ENCODE peak calls at places on chromosomes 6 and 20, in four cellular contexts. S, R, X and Q are unnamed samples.
A peak's percentile ranks its signal among the peaks of the same experiment; 100 is the strongest.

GRCh38 chr6:79813854-79814477 is 133.4 kb downstream of the ELOVL4 start:
- DNase-seq in R (peak; percentile 52), X (no peak), S (no peak), Q (peak; percentile 87)

GRCh38 chr6:11616200-11616611 is 78.7 kb downstream of the TMEM170B start:
- DNase-seq in X (no peak), R (no peak), S (no peak), Q (no peak)

GRCh38 chr6:82511546-82511945 is 147.9 kb downstream of the TPBG start:
- DNase-seq in R (no peak), S (no peak), X (no peak), Q (no peak)

GRCh38 chr6:88881451-88881850 is 82.0 kb downstream of the RNGTT start:
- DNase-seq in R (no peak), X (no peak), S (no peak), Q (no peak)

GRCh38 chr6:38185752-38186151 is 366.2 kb downstream of the ZFAND3 start:
- DNase-seq in S (no peak), X (no peak), R (no peak), Q (no peak)

GRCh38 chr6:81909162-81909561 is 156.7 kb upstream of the TENT5A start:
- DNase-seq in R (no peak), S (no peak), X (no peak), Q (no peak)

GRCh38 chr6:31007694-31008093 is 2.6 kb upstream of the MUC22 start:
- DNase-seq in X (no peak), R (no peak), S (no peak), Q (no peak)

GRCh38 chr20:50787181-50787580 is 7.7 kb upstream of the BCAS4 start:
- DNase-seq in S (no peak), X (no peak), R (no peak), Q (no peak)

GRCh38 chr6:107075951-107076381 is 39.3 kb downstream of the BEND3 start:
- DNase-seq in R (no peak), X (no peak), S (no peak), Q (no peak)

GRCh38 chr6:15796844-15797243 is 134.0 kb upstream of the DTNBP1 start:
- DNase-seq in X (no peak), R (no peak), S (no peak), Q (no peak)

GRCh38 chr6:118382126-118382525 is 166.0 kb upstream of the PLN start:
- DNase-seq in X (no peak), R (no peak), S (no peak), Q (no peak)

GRCh38 chr6:118383924-118384323 is 164.2 kb upstream of the PLN start:
- DNase-seq in R (no peak), X (no peak), S (no peak), Q (no peak)

GRCh38 chr6:118391086-118391485 is 157.0 kb upstream of the PLN start:
- DNase-seq in R (no peak), S (no peak), X (no peak), Q (no peak)

GRCh38 chr6:118387921-118388701 is 160.0 kb upstream of the PLN start:
- DNase-seq in S (no peak), R (no peak), X (no peak), Q (no peak)

GRCh38 chr6:118386975-118387374 is 161.1 kb upstream of the PLN start:
- DNase-seq in R (no peak), X (no peak), S (no peak), Q (no peak)
- TF ChIP-seq CTCF in R (no peak), X (no peak), S (no peak), Q (no peak)

DNA sequence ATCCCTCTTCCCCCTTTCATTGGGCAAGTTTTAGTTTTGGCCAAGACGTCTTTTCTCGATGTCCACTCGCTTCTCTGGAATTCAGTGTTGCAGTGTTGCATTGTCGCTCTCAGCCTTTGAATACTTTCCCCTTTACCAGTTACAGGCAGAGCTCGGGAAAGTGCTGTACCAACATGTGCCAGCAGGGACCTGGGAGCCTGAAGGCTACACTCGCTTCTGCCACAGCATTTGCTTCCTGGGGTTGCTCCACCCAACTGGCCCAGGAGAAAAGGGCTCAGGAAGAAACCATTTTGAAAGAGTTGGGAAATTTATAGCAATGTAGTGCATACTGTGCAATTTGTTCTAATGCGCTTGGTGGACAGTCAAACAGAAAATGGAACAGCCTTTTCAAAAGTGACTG is 78.6 kb downstream of the LINC00237 start:
- DNase-seq in S (no peak), R (no peak), X (no peak), Q (no peak)
- TF ChIP-seq CTCF in S (peak; percentile 34), R (no peak), X (no peak), Q (no peak)

DNA sequence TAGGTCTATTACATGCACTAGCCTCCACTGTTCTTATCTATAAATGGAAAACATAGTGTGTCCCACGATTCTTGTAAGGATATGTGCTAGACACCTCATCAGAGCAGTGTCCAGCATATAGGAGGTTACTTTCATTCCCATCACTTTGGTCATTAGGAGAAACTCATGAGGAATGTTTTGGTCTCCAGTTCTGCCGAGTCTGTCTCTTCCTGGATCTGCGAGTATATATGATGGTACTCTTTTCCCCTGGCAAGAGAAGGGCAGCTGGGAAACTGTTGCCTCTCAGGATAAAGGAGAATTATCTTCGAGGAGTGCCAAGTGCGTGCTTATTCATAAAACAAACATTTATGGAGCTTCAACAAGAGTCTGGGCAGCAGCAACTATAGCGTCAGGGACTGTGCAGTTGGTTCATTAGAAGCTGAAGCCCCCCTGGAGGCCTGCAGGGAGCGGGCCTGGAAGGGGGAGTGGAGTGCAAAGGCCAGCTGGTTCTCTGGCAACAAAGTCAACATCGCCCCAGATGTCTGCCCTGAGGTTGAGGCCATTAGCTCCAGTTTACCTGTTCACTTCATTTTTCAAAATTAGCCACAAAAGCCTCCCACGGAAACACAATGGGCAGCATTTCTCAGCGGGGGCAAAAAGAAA is 811.9 kb downstream of the MAFB start:
- DNase-seq in S (no peak), X (no peak), R (no peak), Q (no peak)
- TF ChIP-seq CTCF in S (no peak), X (no peak), R (no peak), Q (no peak)

GRCh38 chr6:42403831-42404230 is 47.9 kb downstream of the TRERF1 start:
- DNase-seq in S (no peak), R (no peak), X (no peak), Q (no peak)

GRCh38 chr6:42404494-42404893 is 47.2 kb downstream of the TRERF1 start:
- DNase-seq in S (no peak), X (no peak), R (no peak), Q (peak; percentile 65)

GRCh38 chr6:42405025-42405424 is 46.7 kb downstream of the TRERF1 start:
- DNase-seq in X (no peak), R (no peak), S (no peak), Q (no peak)

GRCh38 chr6:42402184-42402583 is 49.5 kb downstream of the TRERF1 start:
- DNase-seq in R (no peak), X (no peak), S (peak; percentile 58), Q (peak; percentile 84)

DNA sequence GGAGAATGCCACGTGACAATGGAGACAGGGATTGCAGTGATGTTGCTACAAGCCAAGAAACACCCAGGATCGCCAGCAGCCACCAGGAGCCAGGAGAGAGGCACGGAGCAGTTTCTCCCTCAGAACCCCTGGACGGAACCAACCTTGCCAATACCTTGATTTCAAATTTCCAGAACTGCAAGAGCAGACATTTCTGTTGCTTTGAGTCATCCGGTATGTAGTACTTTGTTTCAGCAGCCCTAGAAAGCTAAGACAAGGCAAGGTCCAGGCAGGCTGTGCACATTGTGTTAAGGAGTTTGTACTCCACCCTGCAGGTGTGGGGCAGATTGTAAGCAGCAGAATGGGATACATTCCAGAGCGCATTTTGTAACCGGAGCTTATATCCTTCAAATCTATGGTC is 48.3 kb downstream of the TRERF1 start:
- DNase-seq in S (no peak), R (no peak), X (no peak), Q (no peak)
- TF ChIP-seq CTCF in S (no peak), R (no peak), X (no peak), Q (no peak)

GRCh38 chr6:148700047-148700712 is 46.6 kb upstream of the UST start:
- DNase-seq in R (no peak), S (no peak), X (no peak), Q (no peak)

GRCh38 chr6:148700713-148701392 is 46.0 kb upstream of the UST start:
- DNase-seq in X (no peak), R (no peak), S (no peak), Q (peak; percentile 14)

GRCh38 chr6:148704539-148704938 is 42.3 kb upstream of the UST start:
- DNase-seq in X (no peak), R (no peak), S (no peak), Q (no peak)

GRCh38 chr6:148698671-148699180 is 48.1 kb upstream of the UST start:
- DNase-seq in S (no peak), R (no peak), X (no peak), Q (no peak)

DNA sequence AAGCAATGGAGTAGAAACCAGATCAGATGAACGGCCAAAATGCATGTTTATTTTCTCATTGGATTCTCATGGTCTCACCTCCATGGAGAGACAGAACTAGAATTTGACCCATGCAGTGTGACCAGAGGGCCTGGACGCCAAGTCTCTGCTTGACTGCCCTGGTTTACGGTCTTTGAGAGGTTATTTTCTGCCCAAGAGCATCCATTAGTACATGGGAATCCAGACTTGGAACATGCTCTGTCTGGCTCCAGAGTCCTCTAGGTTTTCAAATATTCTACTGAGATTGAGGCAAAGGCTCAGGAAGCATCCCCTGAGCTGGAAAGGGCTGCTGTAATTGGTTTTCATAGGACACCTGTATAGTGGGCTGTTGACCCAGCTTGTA is 45.4 kb upstream of the UST start:
- DNase-seq in R (no peak), X (no peak), S (no peak), Q (no peak)
- TF ChIP-seq CTCF in R (no peak), X (no peak), S (no peak), Q (no peak)

DNA sequence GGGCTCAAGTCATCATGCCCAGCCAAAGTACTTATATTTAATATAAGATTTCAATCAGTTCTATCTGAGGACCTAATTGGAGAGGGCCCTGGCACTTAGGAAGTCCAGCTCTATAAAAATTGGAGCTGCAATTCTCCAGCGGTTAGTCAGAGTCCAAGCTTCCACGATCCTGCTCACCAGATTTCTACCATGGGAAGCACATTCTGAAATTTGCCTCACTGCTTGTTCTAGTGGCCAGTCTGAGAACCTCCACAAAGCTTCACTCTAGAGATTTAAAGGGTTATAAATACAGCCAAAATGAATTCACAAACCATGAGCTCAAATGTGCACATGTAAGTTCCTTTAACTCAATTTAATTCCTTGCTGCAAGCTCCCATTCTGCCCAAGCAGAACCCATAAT is 33.5 kb downstream of the PNLDC1 start:
- DNase-seq in R (no peak), S (no peak), X (no peak), Q (no peak)
- TF ChIP-seq CTCF in R (no peak), S (no peak), X (no peak), Q (no peak)

DNA sequence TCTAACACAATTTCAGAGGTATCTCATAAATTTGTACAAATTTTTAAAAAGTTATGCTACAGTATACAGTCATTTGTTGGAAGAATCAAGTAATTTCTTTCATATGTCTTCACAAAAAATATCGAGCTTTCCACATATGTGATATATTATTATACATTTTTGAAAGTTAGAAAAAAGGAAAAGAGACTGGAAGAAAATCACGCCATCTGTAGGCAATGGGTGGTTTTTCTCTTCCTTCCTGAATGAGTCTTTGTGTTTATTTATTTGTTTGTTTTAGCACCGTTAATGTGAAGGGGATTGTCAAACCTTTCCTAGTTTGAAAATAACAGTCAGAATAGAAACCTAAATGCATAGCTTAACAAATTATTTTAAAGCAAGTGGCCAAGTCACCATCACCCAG is 130.6 kb downstream of the SYNDIG1 start:
- DNase-seq in X (no peak), R (no peak), S (no peak), Q (no peak)
- TF ChIP-seq CTCF in X (no peak), R (no peak), S (no peak), Q (no peak)